ENCODE peak calls at places on chromosomes 5 and 9, in four cellular contexts. E is RWPE1, J is lower lobe of right lung, L is RKO. B is an unnamed sample.

GRCh38 chr5:78221964-78222451 is 72.5 kb downstream of the AP3B1 start:
- DNase-seq in L (peak; percentile 11), J (no peak), E (no peak), B (no peak)

GRCh38 chr5:93583799-93584530 is 943 bp downstream of the NR2F1 start:
- DNase-seq in L (peak; percentile 69), E (peak; percentile 36), J (peak; percentile 55), B (no peak)

GRCh38 chr9:2964485-2964884 is 120.6 kb upstream of the PUM3 start:
- DNase-seq in J (no peak), L (no peak), E (no peak), B (no peak)

GRCh38 chr5:116484645-116485044 is 90.0 kb downstream of the SEMA6A start:
- DNase-seq in E (no peak), L (no peak), J (no peak), B (no peak)

GRCh38 chr5:91864902-91865420 is 481.8 kb upstream of the ARRDC3 start:
- DNase-seq in L (no peak), J (no peak), E (no peak), B (no peak)

GRCh38 chr9:85262333-85262732 is 479.4 kb downstream of the AGTPBP1 start:
- DNase-seq in J (no peak), E (no peak), L (no peak), B (no peak)

GRCh38 chr5:92909545-92909962 is 671.5 kb downstream of the NR2F1-AS1 start:
- DNase-seq in J (no peak), E (no peak), L (no peak), B (no peak)

GRCh38 chr9:70884276-70884675 is 237.1 kb downstream of the TRPM3 start:
- DNase-seq in J (no peak), E (no peak), L (no peak), B (no peak)

GRCh38 chr5:124584991-124585715 is 161.3 kb downstream of the ZNF608 start:
- DNase-seq in E (no peak), L (no peak), J (no peak), B (no peak)

GRCh38 chr9:120985759-120986353 is 59.3 kb upstream of the TRAF1 start:
- DNase-seq in J (no peak), L (peak; percentile 86), E (peak; percentile 62), B (peak; percentile 29)

B was measured in hippocampal formation.